ENCODE peak calls at places on chromosome 15, in eight cellular contexts. S, Y, W, E, L, H, B and R are unnamed samples.

GRCh38 chr15:71139264-71139663 is 24.0 kb downstream of the THSD4 start:
- DNase-seq in S (no peak), Y (no peak), W (no peak), E (no peak), L (no peak), H (no peak), B (no peak), R (no peak)

GRCh38 chr15:95346856-95347255 is 983.6 kb upstream of the NR2F2 start:
- DNase-seq in S (no peak), Y (no peak), W (no peak), E (no peak), L (no peak), H (peak), B (no peak), R (no peak)

GRCh38 chr15:39919740-39920509 is at the start of gene GPR176:
- DNase-seq in S (peak), Y (peak), W (no peak), E (peak), L (no peak), H (peak), B (peak), R (no peak)

GRCh38 chr15:40339621-40339945 is 1.2 kb downstream of the CCDC9B start:
- DNase-seq in S (no peak), Y (no peak), W (no peak), E (peak), L (no peak), H (no peak), B (no peak), R (no peak)

GRCh38 chr15:74613089-74613952 is 2.3 kb upstream of the CLK3 start:
- DNase-seq in S (no peak), Y (no peak), W (no peak), E (no peak), L (no peak), H (no peak), B (no peak), R (no peak)

GRCh38 chr15:63052961-63053698 is 10.6 kb downstream of the TPM1 start:
- DNase-seq in S (peak), Y (peak), W (peak), E (peak), L (no peak), H (no peak), B (peak), R (no peak)

GRCh38 chr15:56353119-56353518 is 12.1 kb upstream of the TEX9 start:
- DNase-seq in S (peak), Y (peak), W (no peak), E (no peak), L (no peak), H (no peak), B (no peak), R (no peak)

GRCh38 chr15:74315626-74316025 is 51.8 kb downstream of the CYP11A1 start:
- DNase-seq in S (no peak), Y (no peak), W (no peak), E (peak), L (no peak), H (no peak), B (no peak), R (no peak)

GRCh38 chr15:91101356-91101920 is 1.4 kb downstream of the SV2B start:
- DNase-seq in S (no peak), Y (no peak), W (no peak), E (no peak), L (no peak), H (no peak), B (no peak), R (no peak)

GRCh38 chr15:35019401-35020327 is 31.6 kb upstream of the ZNF770 start:
- DNase-seq in S (peak), Y (peak), W (no peak), E (no peak), L (no peak), H (peak), B (no peak), R (no peak)

GRCh38 chr15:100259266-100259665 is 82.5 kb downstream of the ADAMTS17 start:
- DNase-seq in S (no peak), Y (no peak), W (no peak), E (no peak), L (no peak), H (no peak), B (no peak), R (no peak)

GRCh38 chr15:59686389-59686788 is 2.7 kb downstream of the BNIP2 start:
- DNase-seq in S (no peak), Y (no peak), W (no peak), E (peak), L (no peak), H (no peak), B (no peak), R (no peak)

GRCh38 chr15:67091073-67091965 is 25.9 kb downstream of the SMAD3 start:
- DNase-seq in S (peak), Y (peak), W (no peak), E (peak), L (no peak), H (peak), B (peak), R (no peak)

GRCh38 chr15:86317379-86317745 is 237.7 kb downstream of the AGBL1 start:
- DNase-seq in S (peak), Y (no peak), W (no peak), E (no peak), L (no peak), H (no peak), B (no peak), R (no peak)

GRCh38 chr15:73127302-73127936 is 75.2 kb downstream of the NEO1 start:
- DNase-seq in S (peak), Y (peak), W (no peak), E (no peak), L (no peak), H (peak), B (peak), R (no peak)

GRCh38 chr15:60766391-60767128 is 287.6 kb upstream of the ICE2 start:
- DNase-seq in S (no peak), Y (no peak), W (no peak), E (no peak), L (no peak), H (no peak), B (no peak), R (no peak)

GRCh38 chr15:59812185-59812870 is 123.2 kb upstream of the BNIP2 start:
- DNase-seq in S (no peak), Y (no peak), W (no peak), E (no peak), L (no peak), H (no peak), B (no peak), R (no peak)

GRCh38 chr15:22808240-22808639 is 21.8 kb downstream of the NIPA1 start:
- DNase-seq in S (no peak), Y (no peak), W (no peak), E (peak), L (no peak), H (no peak), B (no peak), R (no peak)

GRCh38 chr15:76328962-76329361 is 7.6 kb upstream of the ISL2 start:
- DNase-seq in S (no peak), Y (no peak), W (no peak), E (no peak), L (no peak), H (no peak), B (no peak), R (peak)

GRCh38 chr15:37135225-37135624 is 34.9 kb upstream of the MEIS2 start:
- DNase-seq in S (no peak), Y (no peak), W (no peak), E (no peak), L (no peak), H (no peak), B (peak), R (no peak)

GRCh38 chr15:95141486-95141885 is 910.1 kb downstream of the MCTP2 start:
- DNase-seq in S (peak), Y (no peak), W (no peak), E (no peak), L (peak), H (peak), B (no peak), R (no peak)

GRCh38 chr15:22878103-22878502 is 39.6 kb downstream of the NIPA2 start:
- DNase-seq in S (no peak), Y (no peak), W (no peak), E (no peak), L (no peak), H (no peak), B (no peak), R (no peak)

GRCh38 chr15:62644874-62645755 is 397.4 kb upstream of the TPM1 start:
- DNase-seq in S (peak), Y (no peak), W (no peak), E (no peak), L (no peak), H (peak), B (no peak), R (no peak)

GRCh38 chr15:98653686-98654085 is 5.3 kb downstream of the IGF1R start:
- DNase-seq in S (peak), Y (peak), W (no peak), E (no peak), L (no peak), H (no peak), B (no peak), R (no peak)
- H3K4me3 ChIP-seq in S (no peak), Y (no peak), W (no peak), E (no peak), L (no peak), H (no peak), B (no peak), R (peak)

DNA sequence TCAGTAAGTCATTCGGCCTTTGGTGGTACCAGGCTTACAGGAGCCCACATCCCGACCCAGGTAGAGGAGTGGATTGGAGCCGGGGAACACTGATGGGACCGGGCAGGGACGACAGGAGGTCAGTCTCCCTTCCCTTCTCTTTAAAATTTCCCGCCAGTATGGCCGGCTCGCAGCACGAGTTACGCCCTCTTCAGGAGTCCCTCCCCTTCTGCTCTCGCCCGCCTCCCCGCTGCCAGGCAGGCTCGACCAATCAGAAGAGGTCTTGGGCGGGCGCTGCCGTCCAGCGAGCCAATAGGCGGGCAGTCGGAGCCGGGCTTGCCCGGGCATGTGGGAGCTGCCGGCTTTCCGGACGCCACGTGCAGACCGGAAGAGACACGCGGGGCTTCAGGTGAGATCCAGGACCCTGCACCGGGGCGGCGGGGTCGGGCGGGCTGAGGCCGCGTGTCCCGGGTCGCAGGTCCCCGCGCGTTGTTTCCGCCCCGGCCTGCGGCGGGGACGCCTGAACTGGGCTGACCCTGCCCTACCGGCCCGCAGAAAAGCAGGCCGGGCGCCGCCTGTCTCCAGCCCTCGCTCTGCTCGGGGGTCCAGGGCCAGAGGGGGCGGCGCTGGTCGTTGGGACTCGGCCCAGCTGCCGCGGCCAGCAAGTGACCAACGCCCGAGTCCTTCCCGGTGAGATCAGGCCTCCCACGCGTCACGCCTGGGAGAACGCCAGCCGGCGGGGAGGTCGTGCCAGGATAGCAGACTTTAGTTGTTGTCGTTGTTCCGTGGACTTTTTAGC is at the start of gene AEN:
- DNase-seq in S (peak), Y (peak), W (peak), E (peak), L (peak), H (peak), B (peak), R (no peak)
- TF ChIP-seq CTCF in S (no peak), Y (no peak), W (no peak), E (no peak), L (no peak), H (no peak), B (no peak), R (no peak)

GRCh38 chr15:48373855-48374421 is 42.7 kb downstream of the DUT start:
- DNase-seq in S (peak), Y (peak), W (no peak), E (no peak), L (no peak), H (peak), B (no peak), R (no peak)
- H3K4me3 ChIP-seq in S (no peak), Y (no peak), W (no peak), E (no peak), L (no peak), H (peak), B (no peak), R (no peak)

GRCh38 chr15:58212909-58213526 is 74.8 kb downstream of the AQP9 start:
- DNase-seq in S (peak), Y (peak), W (no peak), E (no peak), L (no peak), H (no peak), B (peak), R (no peak)
- TF ChIP-seq CTCF in S (peak), Y (peak), W (peak), E (peak), L (peak), H (peak), B (peak), R (peak)

DNA sequence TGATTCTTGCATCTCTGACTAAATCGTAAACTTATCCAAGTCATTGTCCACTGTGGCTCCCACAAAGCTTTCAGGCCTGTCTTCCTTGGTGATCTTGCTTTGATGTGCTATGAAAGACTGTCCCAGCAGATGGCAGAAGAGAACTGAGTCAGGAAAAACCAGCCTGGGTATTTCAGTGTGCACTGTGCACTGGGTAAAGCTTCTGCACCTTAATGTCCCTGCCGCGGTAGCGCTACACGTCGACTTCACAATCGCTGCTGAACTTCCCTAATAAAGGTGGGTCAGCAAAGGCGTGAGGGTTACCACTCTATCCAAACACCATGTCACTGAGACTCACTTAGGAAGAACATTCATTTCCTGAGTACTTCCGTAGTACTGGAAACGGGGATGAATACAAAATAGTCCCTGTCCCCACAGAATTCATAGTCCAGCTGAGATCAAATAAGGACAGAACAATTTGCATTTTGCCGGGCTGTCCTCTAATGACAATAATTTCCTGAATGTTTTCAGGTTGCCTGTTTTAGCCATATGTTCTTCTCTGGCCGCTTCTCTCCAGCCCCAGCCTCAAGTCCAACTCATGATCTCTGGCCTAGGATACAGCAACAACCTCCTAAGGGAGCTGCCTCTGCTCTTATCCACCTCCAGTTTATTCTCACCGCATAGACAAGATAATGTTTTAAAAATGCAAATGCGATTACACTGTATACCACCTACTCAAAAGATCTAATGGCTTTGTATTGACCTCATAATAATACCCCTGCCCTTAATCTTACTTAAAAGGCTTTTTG is 83.6 kb upstream of the AKAP13 start:
- DNase-seq in S (peak), Y (peak), W (peak), E (peak), L (no peak), H (peak), B (peak), R (peak)
- H3K4me3 ChIP-seq in S (peak), Y (no peak), W (no peak), E (no peak), L (peak), H (no peak), B (no peak), R (peak)

DNA sequence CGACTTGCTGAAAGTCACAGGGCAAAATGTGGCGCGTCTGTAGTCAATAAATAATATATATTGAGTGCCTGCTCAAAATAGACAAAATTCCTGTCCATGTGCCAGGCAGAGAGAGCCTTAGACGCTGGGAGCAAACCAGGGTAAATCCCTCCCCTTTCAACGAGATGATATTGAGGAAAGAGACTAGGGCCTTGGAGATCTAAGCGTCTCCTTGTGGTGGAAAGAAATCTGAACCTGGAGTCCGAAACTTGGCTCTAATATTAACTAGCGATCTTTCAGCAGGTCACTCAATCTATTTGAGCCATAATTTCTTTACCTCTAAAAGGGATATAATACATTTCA is 348 bp upstream of the DPP8 start:
- DNase-seq in S (no peak), Y (no peak), W (no peak), E (no peak), L (no peak), H (no peak), B (no peak), R (peak)
- TF ChIP-seq CTCF in S (no peak), Y (no peak), W (no peak), E (no peak), L (no peak), H (no peak), B (no peak), R (no peak)

GRCh38 chr15:92600902-92601301 is 54.7 kb downstream of the FAM174B start:
- DNase-seq in S (no peak), Y (no peak), W (no peak), E (no peak), L (no peak), H (no peak), B (no peak), R (no peak)

GRCh38 chr15:92595506-92596337 is 59.9 kb downstream of the FAM174B start:
- DNase-seq in S (no peak), Y (no peak), W (peak), E (no peak), L (no peak), H (no peak), B (no peak), R (no peak)

GRCh38 chr15:92599394-92599970 is 56.1 kb downstream of the FAM174B start:
- DNase-seq in S (peak), Y (peak), W (no peak), E (no peak), L (no peak), H (peak), B (no peak), R (no peak)

GRCh38 chr15:92597548-92597947 is 58.0 kb downstream of the FAM174B start:
- DNase-seq in S (no peak), Y (no peak), W (no peak), E (no peak), L (no peak), H (no peak), B (no peak), R (no peak)

DNA sequence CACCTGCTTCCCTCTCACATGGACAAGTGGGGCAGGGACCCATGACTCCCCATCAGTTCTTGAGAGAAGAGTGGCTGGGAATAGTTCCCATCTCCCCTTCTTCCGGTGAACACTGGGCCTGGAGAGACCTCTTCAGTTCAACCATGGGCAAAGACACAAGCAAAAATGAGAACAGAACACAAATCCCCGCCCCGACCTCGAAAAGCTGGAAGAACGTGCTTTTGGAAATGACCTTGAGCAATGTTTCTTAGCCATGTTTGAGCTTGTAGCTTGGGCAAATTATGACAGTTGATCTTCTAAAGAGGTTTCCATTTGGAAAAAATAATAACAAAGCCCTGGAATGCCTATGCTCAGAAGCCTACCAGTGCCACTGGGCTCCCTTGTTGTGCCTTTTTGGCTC is 59.0 kb downstream of the FAM174B start:
- DNase-seq in S (no peak), Y (no peak), W (no peak), E (no peak), L (no peak), H (no peak), B (no peak), R (no peak)
- H3K4me3 ChIP-seq in S (no peak), Y (no peak), W (no peak), E (no peak), L (no peak), H (no peak), B (no peak), R (no peak)

GRCh38 chr15:52677593-52677992 is 1.6 kb downstream of the ATOSA start:
- DNase-seq in S (no peak), Y (no peak), W (no peak), E (no peak), L (no peak), H (no peak), B (peak), R (no peak)

GRCh38 chr15:52680041-52680391 is 828 bp upstream of the ATOSA start:
- DNase-seq in S (peak), Y (peak), W (no peak), E (no peak), L (no peak), H (peak), B (no peak), R (no peak)

GRCh38 chr15:52679232-52680040 is at the start of gene ATOSA:
- DNase-seq in S (peak), Y (peak), W (peak), E (peak), L (peak), H (peak), B (peak), R (no peak)

GRCh38 chr15:52678468-52679231 is 538 bp downstream of the ATOSA start:
- DNase-seq in S (peak), Y (peak), W (peak), E (peak), L (no peak), H (peak), B (peak), R (no peak)

GRCh38 chr15:52678036-52678467 is 1.1 kb downstream of the ATOSA start:
- DNase-seq in S (peak), Y (peak), W (peak), E (peak), L (no peak), H (peak), B (peak), R (no peak)
- TF ChIP-seq CTCF in S (peak), Y (no peak), W (no peak), E (no peak), L (peak), H (peak), B (peak), R (no peak)

GRCh38 chr15:64507293-64507802 is 47.0 kb downstream of the ZNF609 start:
- DNase-seq in S (peak), Y (peak), W (peak), E (peak), L (peak), H (peak), B (peak), R (peak)
- H3K4me3 ChIP-seq in S (no peak), Y (no peak), W (no peak), E (no peak), L (no peak), H (no peak), B (no peak), R (no peak)

GRCh38 chr15:82944038-82944437 is 8.5 kb downstream of the HOMER2 start:
- DNase-seq in S (no peak), Y (no peak), W (no peak), E (no peak), L (no peak), H (no peak), B (no peak), R (no peak)
- TF ChIP-seq CTCF in S (no peak), Y (no peak), W (no peak), E (no peak), L (no peak), H (no peak), B (no peak), R (no peak)